ENCODE peak calls at places on chromosome 18, in eight cellular contexts. One of them, this sample, is unnamed.

GRCh38 chr18:63179422-63179821 is 140.1 kb downstream of the BCL2 start:
- DNase-seq in A172: no peak
- DNase-seq in activated CD4-positive, alpha-beta T cell treated with anti-CD3 and anti-CD28 coated beads for 24 hours: no peak
- DNase-seq in GM03348: no peak
- DNase-seq in RPMI7951: no peak
- DNase-seq in HEK293T: no peak
- DNase-seq in HuH-7.5: no peak
- DNase-seq in tibial nerve: no peak
- DNase-seq in this sample: no peak

GRCh38 chr18:74623047-74623816 is 25.6 kb downstream of the ZNF407 start:
- DNase-seq in A172: no peak
- DNase-seq in activated CD4-positive, alpha-beta T cell treated with anti-CD3 and anti-CD28 coated beads for 24 hours: no peak
- DNase-seq in GM03348: peak; percentile 36
- DNase-seq in RPMI7951: no peak
- DNase-seq in HEK293T: no peak
- DNase-seq in HuH-7.5: no peak
- DNase-seq in tibial nerve: no peak
- DNase-seq in this sample: no peak

GRCh38 chr18:74534981-74535649 is 815 bp downstream of the CNDP1 start:
- DNase-seq in A172: no peak
- DNase-seq in activated CD4-positive, alpha-beta T cell treated with anti-CD3 and anti-CD28 coated beads for 24 hours: no peak
- DNase-seq in GM03348: no peak
- DNase-seq in RPMI7951: no peak
- DNase-seq in HEK293T: no peak
- DNase-seq in HuH-7.5: no peak
- DNase-seq in tibial nerve: no peak
- DNase-seq in this sample: no peak

GRCh38 chr18:22609642-22610041 is 191.9 kb upstream of the CTAGE1 start:
- DNase-seq in A172: peak; percentile 4
- DNase-seq in activated CD4-positive, alpha-beta T cell treated with anti-CD3 and anti-CD28 coated beads for 24 hours: no peak
- DNase-seq in GM03348: peak; percentile 17
- DNase-seq in RPMI7951: peak; percentile 61
- DNase-seq in HEK293T: peak; percentile 67
- DNase-seq in HuH-7.5: peak; percentile 22
- DNase-seq in tibial nerve: no peak
- DNase-seq in this sample: no peak

GRCh38 chr18:50662177-50662576 is 102.3 kb downstream of the MAPK4 start:
- DNase-seq in A172: no peak
- DNase-seq in activated CD4-positive, alpha-beta T cell treated with anti-CD3 and anti-CD28 coated beads for 24 hours: no peak
- DNase-seq in GM03348: no peak
- DNase-seq in RPMI7951: peak; percentile 13
- DNase-seq in HEK293T: peak; percentile 11
- DNase-seq in HuH-7.5: peak; percentile 60
- DNase-seq in tibial nerve: no peak
- DNase-seq in this sample: no peak

GRCh38 chr18:5276947-5277346 is 18.6 kb downstream of the ZBTB14 start:
- DNase-seq in A172: no peak
- DNase-seq in activated CD4-positive, alpha-beta T cell treated with anti-CD3 and anti-CD28 coated beads for 24 hours: no peak
- DNase-seq in GM03348: no peak
- DNase-seq in RPMI7951: no peak
- DNase-seq in HEK293T: no peak
- DNase-seq in HuH-7.5: no peak
- DNase-seq in tibial nerve: no peak
- DNase-seq in this sample: no peak

GRCh38 chr18:23658296-23658695 is 4.4 kb downstream of the ANKRD29 start:
- DNase-seq in A172: no peak
- DNase-seq in activated CD4-positive, alpha-beta T cell treated with anti-CD3 and anti-CD28 coated beads for 24 hours: no peak
- DNase-seq in GM03348: peak; percentile 46
- DNase-seq in RPMI7951: no peak
- DNase-seq in HEK293T: no peak
- DNase-seq in HuH-7.5: no peak
- DNase-seq in tibial nerve: no peak
- DNase-seq in this sample: no peak

GRCh38 chr18:36532394-36532793 is 234.9 kb downstream of the FHOD3 start:
- DNase-seq in A172: peak; percentile 18
- DNase-seq in activated CD4-positive, alpha-beta T cell treated with anti-CD3 and anti-CD28 coated beads for 24 hours: no peak
- DNase-seq in GM03348: peak; percentile 83
- DNase-seq in RPMI7951: peak; percentile 73
- DNase-seq in HEK293T: no peak
- DNase-seq in HuH-7.5: no peak
- DNase-seq in tibial nerve: no peak
- DNase-seq in this sample: no peak

GRCh38 chr18:50104421-50104820 is 90.5 kb downstream of the MYO5B start:
- DNase-seq in A172: no peak
- DNase-seq in activated CD4-positive, alpha-beta T cell treated with anti-CD3 and anti-CD28 coated beads for 24 hours: no peak
- DNase-seq in GM03348: no peak
- DNase-seq in RPMI7951: no peak
- DNase-seq in HEK293T: no peak
- DNase-seq in HuH-7.5: no peak
- DNase-seq in tibial nerve: no peak
- DNase-seq in this sample: no peak

GRCh38 chr18:29154196-29154757 is 977.3 kb upstream of the CDH2 start:
- DNase-seq in A172: peak; percentile 46
- DNase-seq in activated CD4-positive, alpha-beta T cell treated with anti-CD3 and anti-CD28 coated beads for 24 hours: no peak
- DNase-seq in GM03348: peak; percentile 44
- DNase-seq in RPMI7951: no peak
- DNase-seq in HEK293T: no peak
- DNase-seq in HuH-7.5: no peak
- DNase-seq in tibial nerve: no peak
- DNase-seq in this sample: no peak

GRCh38 chr18:24342347-24342746 is 55.3 kb downstream of the OSBPL1A start:
- DNase-seq in A172: no peak
- DNase-seq in activated CD4-positive, alpha-beta T cell treated with anti-CD3 and anti-CD28 coated beads for 24 hours: no peak
- DNase-seq in GM03348: no peak
- DNase-seq in RPMI7951: no peak
- DNase-seq in HEK293T: no peak
- DNase-seq in HuH-7.5: no peak
- DNase-seq in tibial nerve: no peak
- DNase-seq in this sample: no peak

GRCh38 chr18:50429207-50429948 is 54.5 kb downstream of the SKA1 start:
- DNase-seq in A172: peak; percentile 0
- DNase-seq in activated CD4-positive, alpha-beta T cell treated with anti-CD3 and anti-CD28 coated beads for 24 hours: no peak
- DNase-seq in GM03348: peak; percentile 43
- DNase-seq in RPMI7951: peak; percentile 6
- DNase-seq in HEK293T: peak; percentile 6
- DNase-seq in HuH-7.5: no peak
- DNase-seq in tibial nerve: no peak
- DNase-seq in this sample: no peak

GRCh38 chr18:75131455-75132000 is 77.4 kb downstream of the PTGR3 start:
- DNase-seq in A172: no peak
- DNase-seq in activated CD4-positive, alpha-beta T cell treated with anti-CD3 and anti-CD28 coated beads for 24 hours: no peak
- DNase-seq in GM03348: no peak
- DNase-seq in RPMI7951: no peak
- DNase-seq in HEK293T: no peak
- DNase-seq in HuH-7.5: no peak
- DNase-seq in tibial nerve: no peak
- DNase-seq in this sample: no peak

GRCh38 chr18:10456718-10457499 is 2.5 kb downstream of the APCDD1 start:
- DNase-seq in A172: no peak
- DNase-seq in activated CD4-positive, alpha-beta T cell treated with anti-CD3 and anti-CD28 coated beads for 24 hours: no peak
- DNase-seq in GM03348: no peak
- DNase-seq in RPMI7951: no peak
- DNase-seq in HEK293T: no peak
- DNase-seq in HuH-7.5: no peak
- DNase-seq in tibial nerve: no peak
- DNase-seq in this sample: no peak

GRCh38 chr18:22547807-22548561 is 130.3 kb upstream of the CTAGE1 start:
- DNase-seq in A172: no peak
- DNase-seq in activated CD4-positive, alpha-beta T cell treated with anti-CD3 and anti-CD28 coated beads for 24 hours: no peak
- DNase-seq in GM03348: peak; percentile 24
- DNase-seq in RPMI7951: peak; percentile 84
- DNase-seq in HEK293T: peak; percentile 39
- DNase-seq in HuH-7.5: no peak
- DNase-seq in tibial nerve: no peak
- DNase-seq in this sample: no peak

GRCh38 chr18:76764296-76764901 is 58.0 kb upstream of the ZNF236 start:
- DNase-seq in A172: no peak
- DNase-seq in activated CD4-positive, alpha-beta T cell treated with anti-CD3 and anti-CD28 coated beads for 24 hours: no peak
- DNase-seq in GM03348: no peak
- DNase-seq in RPMI7951: no peak
- DNase-seq in HEK293T: no peak
- DNase-seq in HuH-7.5: no peak
- DNase-seq in tibial nerve: no peak
- DNase-seq in this sample: no peak

GRCh38 chr18:9348079-9348671 is 13.6 kb downstream of the TWSG1 start:
- DNase-seq in A172: peak; percentile 74
- DNase-seq in activated CD4-positive, alpha-beta T cell treated with anti-CD3 and anti-CD28 coated beads for 24 hours: no peak
- DNase-seq in GM03348: peak; percentile 12
- DNase-seq in RPMI7951: peak; percentile 28
- DNase-seq in HEK293T: no peak
- DNase-seq in HuH-7.5: no peak
- DNase-seq in tibial nerve: no peak
- DNase-seq in this sample: no peak

GRCh38 chr18:79410171-79410641 is 14.5 kb downstream of the NFATC1 start:
- DNase-seq in A172: no peak
- DNase-seq in activated CD4-positive, alpha-beta T cell treated with anti-CD3 and anti-CD28 coated beads for 24 hours: no peak
- DNase-seq in GM03348: no peak
- DNase-seq in RPMI7951: no peak
- DNase-seq in HEK293T: no peak
- DNase-seq in HuH-7.5: no peak
- DNase-seq in tibial nerve: no peak
- DNase-seq in this sample: no peak

GRCh38 chr18:59376351-59376935 is 17.4 kb upstream of the LMAN1 start:
- DNase-seq in A172: no peak
- DNase-seq in activated CD4-positive, alpha-beta T cell treated with anti-CD3 and anti-CD28 coated beads for 24 hours: no peak
- DNase-seq in GM03348: no peak
- DNase-seq in RPMI7951: no peak
- DNase-seq in HEK293T: no peak
- DNase-seq in HuH-7.5: no peak
- DNase-seq in tibial nerve: no peak
- DNase-seq in this sample: no peak

GRCh38 chr18:79353238-79353637 is 42.5 kb upstream of the NFATC1 start:
- DNase-seq in A172: no peak
- DNase-seq in activated CD4-positive, alpha-beta T cell treated with anti-CD3 and anti-CD28 coated beads for 24 hours: no peak
- DNase-seq in GM03348: no peak
- DNase-seq in RPMI7951: no peak
- DNase-seq in HEK293T: peak; percentile 18
- DNase-seq in HuH-7.5: no peak
- DNase-seq in tibial nerve: no peak
- DNase-seq in this sample: no peak

GRCh38 chr18:3460823-3461398 is 10.9 kb downstream of the TGIF1 start:
- DNase-seq in A172: no peak
- DNase-seq in activated CD4-positive, alpha-beta T cell treated with anti-CD3 and anti-CD28 coated beads for 24 hours: no peak
- DNase-seq in GM03348: no peak
- DNase-seq in RPMI7951: no peak
- DNase-seq in HEK293T: no peak
- DNase-seq in HuH-7.5: no peak
- DNase-seq in tibial nerve: no peak
- DNase-seq in this sample: no peak

GRCh38 chr18:79902640-79903039 is 48.8 kb downstream of the SLC66A2 start:
- DNase-seq in A172: no peak
- DNase-seq in activated CD4-positive, alpha-beta T cell treated with anti-CD3 and anti-CD28 coated beads for 24 hours: no peak
- DNase-seq in GM03348: no peak
- DNase-seq in RPMI7951: no peak
- DNase-seq in HEK293T: no peak
- DNase-seq in HuH-7.5: no peak
- DNase-seq in tibial nerve: no peak
- DNase-seq in this sample: no peak

GRCh38 chr18:42156266-42156665 is 201.2 kb downstream of the PIK3C3 start:
- DNase-seq in A172: peak; percentile 2
- DNase-seq in activated CD4-positive, alpha-beta T cell treated with anti-CD3 and anti-CD28 coated beads for 24 hours: no peak
- DNase-seq in GM03348: no peak
- DNase-seq in RPMI7951: no peak
- DNase-seq in HEK293T: no peak
- DNase-seq in HuH-7.5: no peak
- DNase-seq in tibial nerve: no peak
- DNase-seq in this sample: no peak

GRCh38 chr18:67104700-67105284 is 411.7 kb downstream of the DSEL start:
- DNase-seq in A172: peak; percentile 39
- DNase-seq in activated CD4-positive, alpha-beta T cell treated with anti-CD3 and anti-CD28 coated beads for 24 hours: peak; percentile 15
- DNase-seq in GM03348: peak; percentile 59
- DNase-seq in RPMI7951: peak; percentile 8
- DNase-seq in HEK293T: peak; percentile 17
- DNase-seq in HuH-7.5: no peak
- DNase-seq in tibial nerve: peak; percentile 47
- DNase-seq in this sample: no peak

GRCh38 chr18:3451989-3452749 is 2.2 kb downstream of the TGIF1 start:
- DNase-seq in A172: peak; percentile 57
- DNase-seq in activated CD4-positive, alpha-beta T cell treated with anti-CD3 and anti-CD28 coated beads for 24 hours: no peak
- DNase-seq in GM03348: peak; percentile 48
- DNase-seq in RPMI7951: peak; percentile 45
- DNase-seq in HEK293T: peak; percentile 6
- DNase-seq in HuH-7.5: no peak
- DNase-seq in tibial nerve: peak; percentile 50
- DNase-seq in this sample: no peak

GRCh38 chr18:22670914-22671313 is 253.2 kb upstream of the CTAGE1 start:
- DNase-seq in A172: no peak
- DNase-seq in activated CD4-positive, alpha-beta T cell treated with anti-CD3 and anti-CD28 coated beads for 24 hours: no peak
- DNase-seq in GM03348: no peak
- DNase-seq in RPMI7951: no peak
- DNase-seq in HEK293T: no peak
- DNase-seq in HuH-7.5: no peak
- DNase-seq in tibial nerve: no peak
- DNase-seq in this sample: no peak

GRCh38 chr18:78704960-78705600 is 274.5 kb upstream of the SALL3 start:
- DNase-seq in A172: no peak
- DNase-seq in activated CD4-positive, alpha-beta T cell treated with anti-CD3 and anti-CD28 coated beads for 24 hours: no peak
- DNase-seq in GM03348: no peak
- DNase-seq in RPMI7951: no peak
- DNase-seq in HEK293T: no peak
- DNase-seq in HuH-7.5: no peak
- DNase-seq in tibial nerve: no peak
- DNase-seq in this sample: no peak

GRCh38 chr18:9869713-9870430 is 15.9 kb upstream of the TXNDC2 start:
- DNase-seq in A172: peak; percentile 90
- DNase-seq in activated CD4-positive, alpha-beta T cell treated with anti-CD3 and anti-CD28 coated beads for 24 hours: no peak
- DNase-seq in GM03348: peak; percentile 51
- DNase-seq in RPMI7951: peak; percentile 89
- DNase-seq in HEK293T: peak; percentile 15
- DNase-seq in HuH-7.5: peak; percentile 59
- DNase-seq in tibial nerve: no peak
- DNase-seq in this sample: no peak

GRCh38 chr18:11521853-11522252 is 87.5 kb upstream of the SLC35G4 start:
- DNase-seq in A172: no peak
- DNase-seq in activated CD4-positive, alpha-beta T cell treated with anti-CD3 and anti-CD28 coated beads for 24 hours: no peak
- DNase-seq in GM03348: no peak
- DNase-seq in RPMI7951: no peak
- DNase-seq in HEK293T: no peak
- DNase-seq in HuH-7.5: no peak
- DNase-seq in tibial nerve: no peak
- DNase-seq in this sample: no peak

GRCh38 chr18:47749195-47749973 is 181.1 kb downstream of the SMAD2 start:
- DNase-seq in A172: peak; percentile 3
- DNase-seq in activated CD4-positive, alpha-beta T cell treated with anti-CD3 and anti-CD28 coated beads for 24 hours: peak; percentile 81
- DNase-seq in GM03348: peak; percentile 95
- DNase-seq in RPMI7951: peak; percentile 42
- DNase-seq in HEK293T: peak; percentile 77
- DNase-seq in HuH-7.5: peak; percentile 61
- DNase-seq in tibial nerve: peak; percentile 69
- DNase-seq in this sample: peak; percentile 45

GRCh38 chr18:63319383-63320040 is at the start of gene BCL2:
- DNase-seq in A172: no peak
- DNase-seq in activated CD4-positive, alpha-beta T cell treated with anti-CD3 and anti-CD28 coated beads for 24 hours: no peak
- DNase-seq in GM03348: no peak
- DNase-seq in RPMI7951: peak; percentile 35
- DNase-seq in HEK293T: peak; percentile 32
- DNase-seq in HuH-7.5: peak; percentile 50
- DNase-seq in tibial nerve: no peak
- DNase-seq in this sample: no peak

GRCh38 chr18:29157057-29157780 is 980.3 kb upstream of the CDH2 start:
- DNase-seq in A172: peak; percentile 53
- DNase-seq in activated CD4-positive, alpha-beta T cell treated with anti-CD3 and anti-CD28 coated beads for 24 hours: no peak
- DNase-seq in GM03348: no peak
- DNase-seq in RPMI7951: peak; percentile 56
- DNase-seq in HEK293T: no peak
- DNase-seq in HuH-7.5: no peak
- DNase-seq in tibial nerve: no peak
- DNase-seq in this sample: no peak

GRCh38 chr18:61980355-61980754 is 87.5 kb upstream of the RNF152 start:
- DNase-seq in A172: no peak
- DNase-seq in activated CD4-positive, alpha-beta T cell treated with anti-CD3 and anti-CD28 coated beads for 24 hours: no peak
- DNase-seq in GM03348: no peak
- DNase-seq in RPMI7951: no peak
- DNase-seq in HEK293T: no peak
- DNase-seq in HuH-7.5: no peak
- DNase-seq in tibial nerve: no peak
- DNase-seq in this sample: no peak

GRCh38 chr18:45517181-45517741 is 98.0 kb upstream of the SLC14A2 start:
- DNase-seq in A172: peak; percentile 21
- DNase-seq in activated CD4-positive, alpha-beta T cell treated with anti-CD3 and anti-CD28 coated beads for 24 hours: no peak
- DNase-seq in GM03348: peak; percentile 77
- DNase-seq in RPMI7951: peak; percentile 37
- DNase-seq in HEK293T: peak; percentile 9
- DNase-seq in HuH-7.5: no peak
- DNase-seq in tibial nerve: peak; percentile 62
- DNase-seq in this sample: no peak